ENCODE peak calls at places on chromosomes 3 and 15, in six cellular contexts. W, Z, X, B, K and T are unnamed samples.

GRCh38 chr15:70165811-70166284 is 68.1 kb upstream of the TLE3 start:
- DNase-seq in W (no peak), Z (no peak), X (no peak), B (no peak), K (peak), T (no peak)

GRCh38 chr3:55285156-55285555 is 201.9 kb downstream of the WNT5A start:
- DNase-seq in W (no peak), Z (no peak), X (peak), B (no peak), K (peak), T (no peak)

GRCh38 chr3:34015204-34016142 is 217.0 kb downstream of the PDCD6IP start:
- DNase-seq in W (peak), Z (no peak), X (peak), B (no peak), K (peak), T (no peak)

GRCh38 chr15:28880680-28881079 is 5.1 kb upstream of the APBA2 start:
- DNase-seq in W (no peak), Z (no peak), X (no peak), B (no peak), K (no peak), T (no peak)

GRCh38 chr3:121473001-121473400 is 72.8 kb downstream of the POLQ start:
- DNase-seq in W (no peak), Z (no peak), X (no peak), B (no peak), K (no peak), T (no peak)

GRCh38 chr3:198018416-198018815 is 58.4 kb downstream of the LMLN start:
- DNase-seq in W (no peak), Z (no peak), X (no peak), B (no peak), K (no peak), T (no peak)

GRCh38 chr15:29942144-29942543 is 119.9 kb upstream of the TJP1 start:
- DNase-seq in W (peak), Z (no peak), X (no peak), B (no peak), K (peak), T (no peak)

GRCh38 chr15:88649286-88649733 is 10.5 kb downstream of the ISG20 start:
- DNase-seq in W (no peak), Z (peak), X (peak), B (no peak), K (peak), T (peak)

GRCh38 chr15:27234593-27234992 is 263.6 kb downstream of the GABRG3 start:
- DNase-seq in W (no peak), Z (no peak), X (no peak), B (no peak), K (no peak), T (no peak)

GRCh38 chr3:73768594-73769308 is 144.0 kb upstream of the PDZRN3 start:
- DNase-seq in W (peak), Z (no peak), X (peak), B (no peak), K (peak), T (no peak)

GRCh38 chr15:33278816-33279612 is 31.8 kb upstream of the RYR3 start:
- DNase-seq in W (peak), Z (no peak), X (peak), B (no peak), K (peak), T (no peak)

GRCh38 chr3:87145553-87145952 is 81.6 kb upstream of the CHMP2B start:
- DNase-seq in W (peak), Z (peak), X (peak), B (no peak), K (peak), T (peak)

GRCh38 chr3:37855363-37855970 is 6.2 kb upstream of the CTDSPL start:
- DNase-seq in W (peak), Z (peak), X (peak), B (peak), K (peak), T (peak)

GRCh38 chr3:46449755-46450552 is 14.8 kb downstream of the LTF start:
- DNase-seq in W (peak), Z (no peak), X (peak), B (no peak), K (peak), T (no peak)

GRCh38 chr15:40310001-40310959 is 2.5 kb upstream of the PLCB2 start:
- DNase-seq in W (peak), Z (peak), X (peak), B (no peak), K (peak), T (peak)

GRCh38 chr15:83846847-83847246 is 192.9 kb downstream of the ADAMTSL3 start:
- DNase-seq in W (no peak), Z (no peak), X (peak), B (no peak), K (peak), T (no peak)

GRCh38 chr3:98329392-98330124 is 24.1 kb upstream of the OR5K4 start:
- DNase-seq in W (peak), Z (peak), X (peak), B (peak), K (peak), T (peak)

GRCh38 chr3:172685331-172686214 is 25.3 kb downstream of the NCEH1 start:
- DNase-seq in W (no peak), Z (no peak), X (peak), B (no peak), K (peak), T (no peak)

GRCh38 chr15:51046799-51047449 is 47.8 kb downstream of the TNFAIP8L3 start:
- DNase-seq in W (no peak), Z (no peak), X (peak), B (no peak), K (peak), T (no peak)

GRCh38 chr3:132556467-132557159 is 40.5 kb upstream of the ACKR4 start:
- DNase-seq in W (peak), Z (no peak), X (no peak), B (no peak), K (peak), T (no peak)

GRCh38 chr15:69305204-69305931 is 6.7 kb downstream of the PAQR5 start:
- DNase-seq in W (peak), Z (no peak), X (peak), B (no peak), K (peak), T (no peak)

GRCh38 chr15:53378096-53378620 is 381.3 kb downstream of the WDR72 start:
- DNase-seq in W (no peak), Z (no peak), X (no peak), B (no peak), K (no peak), T (no peak)

GRCh38 chr3:111282024-111282423 is 210.4 kb downstream of the NECTIN3 start:
- DNase-seq in W (no peak), Z (no peak), X (no peak), B (no peak), K (no peak), T (no peak)

GRCh38 chr3:182913889-182914288 is 66.4 kb downstream of the DCUN1D1 start:
- DNase-seq in W (no peak), Z (peak), X (no peak), B (peak), K (no peak), T (peak)

GRCh38 chr3:183306798-183307671 is 54.0 kb downstream of the B3GNT5 start:
- DNase-seq in W (no peak), Z (peak), X (peak), B (no peak), K (peak), T (peak)

GRCh38 chr15:63677778-63678177 is 80.6 kb downstream of the FBXL22 start:
- DNase-seq in W (peak), Z (no peak), X (no peak), B (no peak), K (no peak), T (no peak)

GRCh38 chr3:59978979-59979378 is 929.2 kb upstream of the CFAP20DC start:
- DNase-seq in W (no peak), Z (peak), X (no peak), B (peak), K (no peak), T (no peak)

GRCh38 chr3:167031364-167032049 is 348.6 kb downstream of the ZBBX start:
- DNase-seq in W (peak), Z (no peak), X (no peak), B (no peak), K (no peak), T (no peak)

GRCh38 chr3:167030059-167030458 is 350.0 kb downstream of the ZBBX start:
- DNase-seq in W (no peak), Z (no peak), X (no peak), B (no peak), K (no peak), T (no peak)

GRCh38 chr3:167033866-167034265 is 346.2 kb downstream of the ZBBX start:
- DNase-seq in W (no peak), Z (no peak), X (no peak), B (no peak), K (no peak), T (no peak)

GRCh38 chr3:167032267-167032876 is 347.7 kb downstream of the ZBBX start:
- DNase-seq in W (peak), Z (peak), X (peak), B (no peak), K (peak), T (no peak)
- TF ChIP-seq CTCF in W (peak), Z (no peak), X (peak), B (peak), K (no peak), T (no peak)

GRCh38 chr3:124491098-124491497 is 239.2 kb upstream of the UMPS start:
- DNase-seq in W (no peak), Z (no peak), X (no peak), B (no peak), K (no peak), T (no peak)

GRCh38 chr3:124496066-124496465 is 234.2 kb upstream of the UMPS start:
- DNase-seq in W (no peak), Z (no peak), X (no peak), B (no peak), K (no peak), T (no peak)

GRCh38 chr3:124491875-124492274 is 238.4 kb upstream of the UMPS start:
- DNase-seq in W (no peak), Z (no peak), X (no peak), B (no peak), K (no peak), T (no peak)

GRCh38 chr3:124489506-124489905 is 240.7 kb upstream of the UMPS start:
- DNase-seq in W (no peak), Z (no peak), X (no peak), B (no peak), K (no peak), T (no peak)

GRCh38 chr3:124492824-124493223 is 237.4 kb upstream of the UMPS start:
- DNase-seq in W (peak), Z (peak), X (peak), B (peak), K (peak), T (peak)
- TF ChIP-seq CTCF in W (peak), Z (peak), X (peak), B (peak), K (no peak), T (no peak)

DNA sequence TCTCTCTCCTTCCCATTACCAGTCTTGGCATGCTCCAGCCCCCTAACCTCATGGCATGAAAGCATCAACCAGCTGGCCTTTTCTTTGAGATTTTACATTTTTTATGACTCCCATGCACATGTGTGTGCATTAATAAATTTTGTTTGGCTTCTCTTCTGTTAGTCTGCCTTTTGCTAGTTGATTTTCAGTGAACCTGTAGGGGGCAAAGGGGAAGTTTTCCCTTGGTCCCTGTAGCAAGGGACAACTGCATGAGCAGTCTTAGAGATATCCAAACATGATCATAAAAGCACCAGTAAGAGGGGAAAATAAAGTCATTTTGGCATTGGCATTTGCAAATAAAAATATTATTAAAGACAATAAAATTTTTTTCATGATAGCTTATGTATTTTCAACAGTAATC is 73.7 kb downstream of the OXSM start:
- DNase-seq in W (peak), Z (no peak), X (no peak), B (no peak), K (no peak), T (no peak)
- TF ChIP-seq CTCF in W (peak), Z (peak), X (no peak), B (peak), K (peak), T (no peak)

GRCh38 chr3:113516115-113516505 is 1.2 kb upstream of the SPICE1 start:
- DNase-seq in W (peak), Z (no peak), X (no peak), B (no peak), K (no peak), T (no peak)
- TF ChIP-seq CTCF in W (no peak), Z (no peak), X (no peak), B (no peak), K (no peak), T (peak)

GRCh38 chr3:102691507-102691906 is 256.7 kb downstream of the ZPLD1 start:
- DNase-seq in W (no peak), Z (no peak), X (no peak), B (no peak), K (no peak), T (no peak)

GRCh38 chr3:102682761-102683160 is 247.9 kb downstream of the ZPLD1 start:
- DNase-seq in W (no peak), Z (no peak), X (no peak), B (no peak), K (no peak), T (no peak)

GRCh38 chr3:102688556-102688930 is 253.7 kb downstream of the ZPLD1 start:
- DNase-seq in W (no peak), Z (no peak), X (no peak), B (no peak), K (no peak), T (no peak)

GRCh38 chr3:102687851-102688555 is 253.2 kb downstream of the ZPLD1 start:
- DNase-seq in W (peak), Z (no peak), X (no peak), B (no peak), K (no peak), T (no peak)

GRCh38 chr3:102686792-102687191 is 252.0 kb downstream of the ZPLD1 start:
- DNase-seq in W (peak), Z (no peak), X (no peak), B (no peak), K (no peak), T (no peak)
- TF ChIP-seq CTCF in W (no peak), Z (no peak), X (no peak), B (no peak), K (no peak), T (no peak)

DNA sequence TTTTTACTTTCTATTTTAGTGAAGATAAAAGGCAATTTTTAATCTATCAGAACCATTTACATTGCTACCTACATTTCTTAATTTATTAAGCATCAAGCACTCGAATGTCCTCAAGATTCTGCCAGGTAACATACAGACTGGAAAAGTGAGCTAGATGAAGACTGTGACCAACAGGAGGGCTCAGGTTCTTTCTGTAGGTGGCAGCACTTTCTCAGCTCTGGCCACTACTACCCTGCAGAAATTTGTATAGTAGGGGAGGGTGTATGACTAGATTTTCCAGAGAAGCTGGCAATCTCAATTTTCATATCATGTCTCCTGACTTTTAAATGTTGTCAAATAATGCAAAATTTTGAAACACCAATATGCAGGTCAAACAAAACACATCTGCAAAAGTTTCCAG is 165.0 kb upstream of the SUCLG2 start:
- DNase-seq in W (peak), Z (no peak), X (no peak), B (no peak), K (no peak), T (no peak)
- TF ChIP-seq CTCF in W (peak), Z (peak), X (no peak), B (peak), K (no peak), T (peak)

GRCh38 chr15:90087454-90088154 is 14.7 kb downstream of the IDH2 start:
- DNase-seq in W (peak), Z (no peak), X (peak), B (no peak), K (peak), T (no peak)
- TF ChIP-seq CTCF in W (no peak), Z (no peak), X (peak), B (peak), K (peak), T (no peak)

GRCh38 chr15:43510230-43511011 is 7.0 kb upstream of the MAP1A start:
- DNase-seq in W (peak), Z (peak), X (peak), B (peak), K (peak), T (peak)
- TF ChIP-seq CTCF in W (peak), Z (no peak), X (peak), B (no peak), K (peak), T (no peak)

GRCh38 chr3:144843099-144843498 is 871.5 kb downstream of the DIPK2A start:
- DNase-seq in W (peak), Z (no peak), X (no peak), B (no peak), K (peak), T (no peak)
- TF ChIP-seq CTCF in W (peak), Z (no peak), X (no peak), B (no peak), K (peak), T (no peak)